ENCODE peak calls at places on chromosomes 13 and 19, in four cellular contexts. S is NCI-H2107, W is AG20443, F is H54. R is an unnamed sample.

GRCh38 chr19:4456566-4456842 is 1.1 kb downstream of the UBXN6 start:
- DNase-seq in S (no peak), W (peak), F (peak), R (peak)

GRCh38 chr19:5805465-5806132 is 732 bp downstream of the NRTN start:
- DNase-seq in S (peak), W (peak), F (peak), R (peak)

GRCh38 chr13:112616586-112617381 is 28.8 kb upstream of the TUBGCP3 start:
- DNase-seq in S (no peak), W (peak), F (peak), R (peak)

GRCh38 chr19:3323704-3324103 is 42.7 kb upstream of the NFIC start:
- DNase-seq in S (no peak), W (no peak), F (no peak), R (no peak)

GRCh38 chr13:111936267-111936925 is 130.6 kb upstream of the SOX1 start:
- DNase-seq in S (no peak), W (no peak), F (no peak), R (no peak)

GRCh38 chr13:80862466-80862865 is 521.5 kb upstream of the SPRY2 start:
- DNase-seq in S (no peak), W (no peak), F (no peak), R (no peak)

GRCh38 chr13:52815330-52815729 is 33.1 kb downstream of the PCDH8 start:
- DNase-seq in S (no peak), W (no peak), F (no peak), R (no peak)

GRCh38 chr19:660793-661426 is 2.1 kb downstream of the RNF126 start:
- DNase-seq in S (no peak), W (no peak), F (no peak), R (no peak)

GRCh38 chr13:38382946-38383345 is 33.3 kb downstream of the UFM1 start:
- DNase-seq in S (no peak), W (no peak), F (no peak), R (no peak)